ENCODE peak calls at places on chromosomes 5 and 9, in eight cellular contexts. J is fibroblast of lung, O is GM23248, B is Karpas-422, U is mammary epithelial cell, S is neuronal stem cell, I is IMR-90, Z is neural progenitor cell. M is an unnamed sample.

GRCh38 chr5:123636006-123636405 is 124.0 kb downstream of the CSNK1G3 start:
- DNase-seq in Z (no peak), O (no peak), I (no peak), S (no peak), J (no peak), B (no peak), U (no peak), M (no peak)

GRCh38 chr5:8209500-8209899 is 340.6 kb downstream of the MTRR start:
- DNase-seq in U (no peak), Z (no peak), I (no peak), J (no peak), S (no peak), O (no peak), B (no peak), M (no peak)

GRCh38 chr9:14251146-14252071 is 62.5 kb downstream of the NFIB start:
- DNase-seq in S (no peak), I (peak), Z (peak), B (no peak), O (peak), U (peak), J (peak), M (no peak)

GRCh38 chr5:119411935-119412623 is 40.2 kb upstream of the HSD17B4 start:
- DNase-seq in S (peak), O (peak), J (peak), U (peak), B (peak), Z (peak), I (peak), M (peak)

GRCh38 chr5:75640395-75640794 is 29.1 kb downstream of the ANKDD1B start:
- DNase-seq in I (peak), Z (no peak), B (no peak), J (peak), O (peak), U (peak), S (no peak), M (no peak)

GRCh38 chr5:126913316-126913715 is 117.0 kb downstream of the MARCHF3 start:
- DNase-seq in J (no peak), U (no peak), B (no peak), Z (no peak), O (no peak), I (no peak), S (no peak), M (no peak)

GRCh38 chr5:10635257-10635860 is 71.5 kb downstream of the ANKRD33B start:
- DNase-seq in S (no peak), U (peak), Z (no peak), O (peak), B (peak), J (peak), I (peak), M (no peak)

GRCh38 chr5:140108093-140109049 is 5.5 kb upstream of the PURA start:
- DNase-seq in B (peak), O (peak), S (no peak), J (no peak), I (no peak), Z (peak), U (no peak), M (peak)

GRCh38 chr5:139068494-139069152 is 129.5 kb downstream of the SIL1 start:
- DNase-seq in U (no peak), B (no peak), O (no peak), J (no peak), I (no peak), S (no peak), Z (no peak), M (no peak)

GRCh38 chr5:31987985-31988710 is 186.0 kb downstream of the GOLPH3 start:
- DNase-seq in O (peak), B (no peak), J (peak), Z (no peak), I (peak), S (no peak), U (peak), M (no peak)

GRCh38 chr9:135239769-135240141 is 152.3 kb downstream of the OLFM1 start:
- DNase-seq in J (no peak), Z (no peak), I (no peak), U (no peak), B (no peak), S (no peak), O (no peak), M (no peak)

GRCh38 chr5:115977988-115978387 is 15.7 kb downstream of the LVRN start:
- DNase-seq in Z (no peak), O (peak), I (peak), S (no peak), U (peak), J (peak), B (no peak), M (no peak)

GRCh38 chr9:35364817-35365585 is 124.9 kb upstream of the RUSC2 start:
- DNase-seq in S (no peak), I (no peak), B (no peak), J (no peak), Z (no peak), U (no peak), O (no peak), M (no peak)

GRCh38 chr9:20361656-20362570 is 260.4 kb downstream of the MLLT3 start:
- DNase-seq in I (no peak), U (no peak), Z (no peak), B (no peak), O (no peak), J (no peak), S (no peak), M (no peak)

GRCh38 chr5:154520861-154521453 is 42.9 kb upstream of the HAND1 start:
- DNase-seq in J (peak), U (no peak), B (peak), I (no peak), S (peak), O (peak), Z (peak), M (peak)

GRCh38 chr5:36359267-36359666 is 57.6 kb upstream of the RANBP3L start:
- DNase-seq in B (no peak), J (no peak), U (peak), S (no peak), Z (peak), I (no peak), O (no peak), M (no peak)

GRCh38 chr9:107222020-107222522 is 61.0 kb upstream of the RAD23B start:
- DNase-seq in I (peak), Z (no peak), O (no peak), S (no peak), U (no peak), B (peak), J (peak), M (no peak)

DNA sequence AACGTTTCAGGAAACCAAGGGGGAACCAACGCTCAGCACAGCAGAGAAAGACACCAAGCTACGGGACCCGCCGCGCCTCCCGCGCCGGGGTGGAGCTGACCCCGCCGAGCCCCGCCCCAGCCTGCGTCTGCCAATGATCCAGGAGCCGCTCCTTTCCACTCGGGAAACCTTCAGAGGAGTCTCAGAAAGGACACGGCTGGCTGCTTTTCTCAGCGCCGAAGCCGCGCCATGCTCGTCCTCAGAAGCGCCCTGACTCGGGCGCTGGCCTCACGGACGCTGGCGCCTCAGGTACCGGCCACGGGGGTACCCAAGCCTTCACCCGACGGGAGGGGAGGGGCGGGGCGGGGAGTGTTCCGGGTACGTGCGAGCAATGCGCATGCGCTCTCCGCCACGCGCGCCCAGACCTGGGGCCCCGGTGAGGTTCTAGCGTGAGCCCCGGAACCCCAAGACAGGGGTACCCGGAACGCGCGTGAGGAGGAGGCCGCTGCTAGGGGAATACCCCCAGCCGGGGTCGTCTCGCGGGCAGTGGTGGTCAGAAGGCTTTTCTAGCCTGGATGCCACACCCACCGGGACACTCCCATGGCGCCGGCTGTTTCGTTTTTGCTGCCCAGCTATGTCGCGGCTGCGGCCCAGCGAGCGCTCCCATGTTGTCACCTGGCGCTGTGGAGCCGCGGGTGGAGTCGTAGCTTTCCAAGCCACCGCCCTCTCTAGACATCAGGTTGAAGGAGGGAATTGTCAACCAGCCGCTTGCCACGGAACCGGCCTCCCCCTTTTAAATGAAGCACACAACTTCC is at the start of gene NIPSNAP3A:
- DNase-seq in J (peak), B (peak), I (peak), S (peak), Z (peak), O (peak), U (peak), M (peak)
- H3K9ac ChIP-seq in J (peak), B (peak), I (peak), S (peak), Z (peak), O (peak), U (peak), M (peak)

GRCh38 chr9:68887232-68887631 is 126.7 kb downstream of the PRKACG start:
- DNase-seq in S (no peak), B (no peak), I (no peak), Z (no peak), J (no peak), O (no peak), U (no peak), M (no peak)

GRCh38 chr9:68878450-68878849 is 135.5 kb downstream of the PRKACG start:
- DNase-seq in B (no peak), J (no peak), S (no peak), Z (no peak), O (no peak), I (no peak), U (no peak), M (no peak)

DNA sequence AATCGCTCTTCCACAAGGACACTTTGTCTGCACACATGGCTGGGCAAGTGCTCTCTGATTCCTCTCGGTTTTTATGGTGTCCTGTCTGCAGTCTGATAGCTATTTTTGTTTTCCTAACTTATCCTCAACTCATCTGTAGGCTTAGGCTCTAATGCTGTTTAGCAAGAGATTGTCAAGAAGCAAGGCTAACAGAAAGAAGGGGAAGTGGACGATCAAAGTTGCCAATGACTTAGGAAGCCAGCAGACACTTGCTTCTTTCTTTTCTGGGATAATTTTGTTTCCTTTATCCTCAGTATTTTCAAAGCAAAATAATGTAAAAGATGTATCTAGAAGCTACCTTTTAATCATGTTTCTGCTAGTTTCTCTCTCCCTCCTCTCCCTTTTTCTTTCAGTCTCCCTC is 130.7 kb downstream of the PRKACG start:
- DNase-seq in B (no peak), S (no peak), Z (no peak), O (no peak), J (no peak), I (no peak), U (no peak), M (no peak)
- H3K4me3 ChIP-seq in B (no peak), S (no peak), Z (no peak), O (no peak), J (no peak), I (no peak), U (no peak), M (no peak)

DNA sequence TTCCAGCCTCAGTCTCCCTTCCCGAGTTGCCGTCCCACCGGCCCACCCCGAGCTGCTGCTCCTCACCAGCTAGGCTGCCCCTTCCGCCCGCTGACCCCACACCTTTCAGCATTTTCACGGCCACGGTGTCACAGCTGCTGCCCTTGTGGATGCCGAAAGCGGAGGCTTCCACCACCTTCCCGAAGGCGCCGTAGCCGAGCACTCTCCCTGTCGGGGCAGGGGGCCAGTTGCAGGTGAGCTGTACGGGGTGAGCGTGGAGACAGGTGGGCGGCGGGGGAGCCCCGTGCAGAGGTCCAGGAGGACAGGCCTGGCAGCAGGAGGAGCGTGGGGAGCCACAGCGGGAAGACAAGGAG is 28.2 kb upstream of the SCGB3A1 start:
- DNase-seq in Z (no peak), I (no peak), B (no peak), J (no peak), S (no peak), U (no peak), O (no peak), M (no peak)
- H3K9ac ChIP-seq in Z (no peak), I (no peak), B (no peak), J (no peak), S (no peak), U (no peak), O (no peak), M (no peak)

DNA sequence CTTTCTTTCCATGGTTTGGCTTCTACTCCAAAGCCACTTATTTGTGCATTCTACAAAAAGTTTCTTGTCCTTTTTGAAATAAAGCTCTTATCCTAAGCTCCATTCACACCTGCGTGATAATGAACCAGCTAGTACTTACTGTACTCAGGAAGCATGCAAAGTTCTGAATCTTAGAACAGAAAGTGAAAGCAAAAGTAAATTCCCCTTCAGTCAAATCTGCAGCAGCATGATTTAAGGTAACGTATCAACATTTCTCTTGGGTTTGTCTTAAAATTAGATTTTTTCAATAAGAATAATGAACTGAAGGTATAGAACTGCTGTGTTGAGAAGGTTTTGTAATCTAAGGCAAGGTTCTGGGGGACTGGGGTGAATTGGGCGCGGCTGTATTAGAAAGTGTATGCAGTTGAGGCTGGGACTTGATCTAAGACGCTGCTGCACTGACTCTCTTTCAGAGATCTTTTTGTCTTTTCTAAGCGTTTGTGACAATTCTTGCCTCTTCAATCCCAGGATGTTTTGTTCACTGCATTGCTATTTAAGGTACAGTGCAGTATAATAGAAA is at the start of gene ERAP2:
- DNase-seq in J (peak), B (peak), Z (no peak), I (peak), U (peak), S (no peak), O (peak), M (peak)
- H3K4me3 ChIP-seq in J (peak), B (peak), Z (no peak), I (peak), U (peak), S (no peak), O (peak), M (peak)

GRCh38 chr9:132408521-132408920 is 1.5 kb upstream of the CFAP77 start:
- DNase-seq in J (no peak), O (no peak), U (no peak), B (no peak), I (no peak), Z (no peak), S (no peak), M (no peak)

GRCh38 chr9:132407196-132407595 is 556 bp upstream of the TTF1 start:
- DNase-seq in U (no peak), J (no peak), Z (no peak), B (no peak), S (no peak), I (no peak), O (no peak), M (no peak)

GRCh38 chr9:132409828-132410528 is at the start of gene CFAP77:
- DNase-seq in B (peak), U (peak), O (peak), Z (peak), S (peak), J (peak), I (peak), M (no peak)

GRCh38 chr9:132404228-132404881 is 2.3 kb downstream of the TTF1 start:
- DNase-seq in O (no peak), S (no peak), I (no peak), B (no peak), U (no peak), J (no peak), Z (no peak), M (peak)

GRCh38 chr9:132406554-132407122 is at the start of gene TTF1:
- DNase-seq in Z (peak), O (peak), I (peak), J (peak), B (peak), S (peak), U (peak), M (peak)
- H3K9ac ChIP-seq in Z (peak), O (peak), I (peak), J (peak), B (peak), S (no peak), U (peak), M (peak)

DNA sequence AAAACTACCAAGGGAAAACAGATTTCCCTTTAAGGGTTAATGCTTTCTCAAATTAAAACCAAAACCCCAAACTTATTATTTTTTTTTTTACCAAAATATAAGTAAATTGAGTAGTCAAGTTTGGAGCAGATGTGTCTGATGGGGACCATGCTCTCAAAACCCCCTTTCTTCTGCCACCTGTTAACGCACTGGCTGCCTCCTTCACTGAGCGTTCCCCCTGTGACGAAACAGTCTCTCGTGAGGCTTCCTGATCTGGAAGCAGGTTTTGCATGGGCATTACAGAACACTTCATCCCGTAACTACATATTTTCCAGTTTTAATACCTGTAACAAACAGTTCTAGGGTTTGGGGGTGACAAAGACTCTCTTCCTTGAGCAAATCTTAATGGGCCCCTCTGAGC is 59.4 kb downstream of the ANKH start:
- DNase-seq in B (no peak), U (no peak), S (no peak), O (no peak), I (no peak), Z (no peak), J (no peak), M (no peak)
- H3K4me3 ChIP-seq in B (no peak), U (no peak), S (no peak), O (no peak), I (no peak), Z (no peak), J (no peak), M (no peak)

GRCh38 chr5:60521379-60522298 is 178.3 kb downstream of the DEPDC1B start:
- DNase-seq in Z (no peak), J (no peak), S (no peak), I (no peak), O (no peak), B (peak), U (no peak), M (no peak)
- H3K9ac ChIP-seq in Z (no peak), J (no peak), S (no peak), I (no peak), O (no peak), B (peak), U (no peak), M (no peak)

DNA sequence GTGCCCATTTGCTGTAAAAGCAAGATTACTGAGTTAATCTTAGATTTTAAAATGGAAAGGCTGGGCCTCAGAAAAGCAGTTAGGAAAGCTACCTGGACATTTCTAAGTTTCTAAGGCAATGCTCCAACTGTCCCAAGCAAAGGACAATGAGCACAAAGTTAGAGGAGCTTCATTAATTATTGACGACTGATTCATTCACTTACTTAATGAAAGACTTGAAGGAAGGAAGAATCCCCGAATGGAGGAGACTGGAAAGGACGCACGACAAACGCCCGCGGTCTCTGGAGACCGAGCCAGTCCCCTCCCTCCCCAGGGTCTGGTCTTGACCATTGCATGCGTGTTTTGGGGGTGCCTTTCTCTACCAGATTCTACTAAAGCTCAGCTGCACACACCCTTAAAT is 44.7 kb downstream of the CTSL start:
- DNase-seq in U (no peak), B (no peak), I (no peak), S (no peak), J (no peak), O (no peak), Z (no peak), M (no peak)
- H3K4me3 ChIP-seq in U (no peak), B (no peak), I (no peak), S (no peak), J (no peak), O (no peak), Z (no peak), M (no peak)

DNA sequence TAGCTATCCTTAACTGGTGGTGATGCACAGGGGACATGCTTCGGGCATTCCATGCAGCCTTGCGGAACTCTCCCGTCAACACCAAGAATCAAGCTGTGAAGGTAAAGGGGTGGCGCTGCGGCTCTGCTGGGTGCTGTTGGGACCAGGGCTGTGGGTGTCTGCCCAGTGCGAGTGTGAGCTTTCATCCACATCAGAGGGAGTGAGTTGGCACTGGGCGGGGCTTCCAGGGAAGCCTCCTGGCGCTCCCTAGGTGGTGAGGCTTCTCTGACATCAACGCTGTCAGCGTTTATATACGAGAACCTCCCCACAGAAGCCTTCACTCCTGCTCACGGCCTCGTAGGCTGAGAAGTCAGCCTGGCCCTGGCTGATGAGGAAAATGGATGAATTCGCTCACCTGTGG is 11.7 kb downstream of the ARPC5L start:
- DNase-seq in B (no peak), Z (no peak), J (no peak), U (no peak), O (no peak), S (no peak), I (no peak), M (no peak)
- H3K9ac ChIP-seq in B (peak), Z (no peak), J (no peak), U (no peak), O (no peak), S (no peak), I (no peak), M (no peak)

GRCh38 chr9:86809151-86809550 is 138.2 kb downstream of the GAS1 start:
- DNase-seq in O (no peak), U (no peak), S (no peak), Z (no peak), J (no peak), B (no peak), I (no peak), M (no peak)
- H3K4me3 ChIP-seq in O (no peak), U (no peak), S (no peak), Z (no peak), J (no peak), B (no peak), I (no peak), M (no peak)

M was measured in DND-41.